ENCODE peak calls at places on chromosomes 7 and 10, in eight cellular contexts. One of them, this sample, is unnamed.

GRCh38 chr10:133109736-133110532 is 22.2 kb downstream of the ADGRA1 start:
- DNase-seq in WERI-Rb-1: no peak
- DNase-seq in breast epithelium: no peak
- DNase-seq in heart right ventricle: no peak
- DNase-seq in transverse colon: no peak
- DNase-seq in SK-N-SH: no peak
- DNase-seq in CD8-positive, alpha-beta T cell: no peak
- DNase-seq in prostate gland: no peak
- DNase-seq in this sample: no peak

GRCh38 chr10:62079885-62080559 is 178.5 kb downstream of the ARID5B start:
- DNase-seq in WERI-Rb-1: no peak
- DNase-seq in breast epithelium: no peak
- DNase-seq in heart right ventricle: no peak
- DNase-seq in transverse colon: no peak
- DNase-seq in SK-N-SH: no peak
- DNase-seq in CD8-positive, alpha-beta T cell: no peak
- DNase-seq in prostate gland: no peak
- DNase-seq in this sample: no peak

GRCh38 chr7:96786261-96786997 is 76.8 kb upstream of the SEM1 start:
- DNase-seq in WERI-Rb-1: no peak
- DNase-seq in breast epithelium: peak; percentile 19
- DNase-seq in heart right ventricle: peak; percentile 26
- DNase-seq in transverse colon: no peak
- DNase-seq in SK-N-SH: peak; percentile 16
- DNase-seq in CD8-positive, alpha-beta T cell: no peak
- DNase-seq in prostate gland: peak; percentile 35
- DNase-seq in this sample: no peak

GRCh38 chr7:44278451-44279161 is 46.8 kb downstream of the CAMK2B start:
- DNase-seq in WERI-Rb-1: peak; percentile 4
- DNase-seq in breast epithelium: no peak
- DNase-seq in heart right ventricle: no peak
- DNase-seq in transverse colon: peak; percentile 3
- DNase-seq in SK-N-SH: peak; percentile 52
- DNase-seq in CD8-positive, alpha-beta T cell: no peak
- DNase-seq in prostate gland: no peak
- DNase-seq in this sample: no peak

GRCh38 chr7:157645539-157645938 is 308.7 kb downstream of the DNAJB6 start:
- DNase-seq in WERI-Rb-1: no peak
- DNase-seq in breast epithelium: no peak
- DNase-seq in heart right ventricle: no peak
- DNase-seq in transverse colon: no peak
- DNase-seq in SK-N-SH: no peak
- DNase-seq in CD8-positive, alpha-beta T cell: no peak
- DNase-seq in prostate gland: no peak
- DNase-seq in this sample: no peak

GRCh38 chr10:69914373-69915268 is 112.9 kb downstream of the COL13A1 start:
- DNase-seq in WERI-Rb-1: peak; percentile 81
- DNase-seq in breast epithelium: peak; percentile 48
- DNase-seq in heart right ventricle: peak; percentile 71
- DNase-seq in transverse colon: peak; percentile 78
- DNase-seq in SK-N-SH: peak; percentile 87
- DNase-seq in CD8-positive, alpha-beta T cell: peak; percentile 27
- DNase-seq in prostate gland: peak; percentile 75
- DNase-seq in this sample: peak; percentile 25

GRCh38 chr7:8433477-8434289 is at the start of gene NXPH1:
- DNase-seq in WERI-Rb-1: peak; percentile 48
- DNase-seq in breast epithelium: no peak
- DNase-seq in heart right ventricle: no peak
- DNase-seq in transverse colon: no peak
- DNase-seq in SK-N-SH: peak; percentile 97
- DNase-seq in CD8-positive, alpha-beta T cell: no peak
- DNase-seq in prostate gland: no peak
- DNase-seq in this sample: no peak

GRCh38 chr10:120477723-120478270 is 20.8 kb downstream of the PLPP4 start:
- DNase-seq in WERI-Rb-1: no peak
- DNase-seq in breast epithelium: no peak
- DNase-seq in heart right ventricle: no peak
- DNase-seq in transverse colon: no peak
- DNase-seq in SK-N-SH: no peak
- DNase-seq in CD8-positive, alpha-beta T cell: no peak
- DNase-seq in prostate gland: no peak
- DNase-seq in this sample: no peak

GRCh38 chr7:106927541-106927940 is 62.5 kb downstream of the PIK3CG start:
- DNase-seq in WERI-Rb-1: no peak
- DNase-seq in breast epithelium: no peak
- DNase-seq in heart right ventricle: no peak
- DNase-seq in transverse colon: no peak
- DNase-seq in SK-N-SH: no peak
- DNase-seq in CD8-positive, alpha-beta T cell: no peak
- DNase-seq in prostate gland: no peak
- DNase-seq in this sample: no peak

GRCh38 chr7:103031781-103032180 is 42.8 kb downstream of the FBXL13 start:
- DNase-seq in WERI-Rb-1: no peak
- DNase-seq in breast epithelium: no peak
- DNase-seq in heart right ventricle: no peak
- DNase-seq in transverse colon: no peak
- DNase-seq in SK-N-SH: no peak
- DNase-seq in CD8-positive, alpha-beta T cell: no peak
- DNase-seq in prostate gland: no peak
- DNase-seq in this sample: no peak

DNA sequence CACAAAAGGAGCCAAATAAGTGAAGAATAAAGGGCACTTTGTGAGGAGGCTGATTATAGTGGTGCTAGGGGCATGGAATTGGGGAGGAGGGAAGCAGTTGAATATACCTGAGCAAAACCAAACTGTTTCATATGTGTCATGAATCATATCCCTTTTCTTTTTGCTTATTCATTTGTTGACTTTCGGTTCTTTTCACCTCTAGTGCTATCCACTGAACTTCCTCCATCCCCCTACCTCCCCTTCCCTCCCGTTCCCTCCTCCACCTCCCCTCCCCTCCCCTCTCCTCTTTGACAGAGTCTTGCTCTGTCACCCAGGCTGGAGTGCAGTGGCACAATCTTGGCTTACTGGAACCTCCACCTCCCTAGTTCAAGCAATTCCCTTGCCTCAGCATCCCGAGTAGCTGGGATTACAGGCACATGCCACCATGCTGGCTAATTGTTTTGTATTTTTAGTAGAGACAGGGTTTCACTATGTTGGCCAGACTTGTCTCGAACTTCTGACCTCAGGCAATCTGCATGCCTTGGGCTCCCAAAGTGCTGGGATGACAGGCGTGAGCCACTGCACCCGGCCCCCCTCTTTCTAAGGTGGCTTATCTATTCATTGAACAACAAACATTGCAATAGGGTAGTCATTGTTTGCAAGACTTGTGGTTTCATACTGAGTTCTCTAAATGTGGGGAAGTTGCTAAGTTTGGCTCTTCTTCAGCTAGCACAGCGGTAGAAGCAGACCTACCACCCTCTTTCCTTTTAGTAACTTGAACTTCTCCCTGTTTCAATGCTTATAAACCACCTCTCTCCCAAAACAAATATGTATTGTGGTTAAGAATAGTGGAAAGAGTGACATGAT is 150.4 kb upstream of the PRPS1L1 start:
- DNase-seq in WERI-Rb-1: no peak
- DNase-seq in breast epithelium: no peak
- DNase-seq in heart right ventricle: no peak
- DNase-seq in transverse colon: no peak
- DNase-seq in SK-N-SH: no peak
- DNase-seq in CD8-positive, alpha-beta T cell: no peak
- DNase-seq in prostate gland: no peak
- DNase-seq in this sample: no peak
- H3K27ac ChIP-seq in WERI-Rb-1: no peak overlapping the region
- H3K27ac ChIP-seq in breast epithelium: no peak overlapping the region
- H3K27ac ChIP-seq in heart right ventricle: no peak overlapping the region
- H3K27ac ChIP-seq in transverse colon: no peak overlapping the region
- H3K27ac ChIP-seq in SK-N-SH: no peak overlapping the region
- H3K27ac ChIP-seq in CD8-positive, alpha-beta T cell: no peak overlapping the region
- H3K27ac ChIP-seq in prostate gland: no peak overlapping the region
- H3K27ac ChIP-seq in this sample: no peak overlapping the region

GRCh38 chr10:57846307-57847065 is 421.2 kb downstream of the IPMK start:
- DNase-seq in WERI-Rb-1: no peak
- DNase-seq in breast epithelium: no peak
- DNase-seq in heart right ventricle: no peak
- DNase-seq in transverse colon: no peak
- DNase-seq in SK-N-SH: no peak
- DNase-seq in CD8-positive, alpha-beta T cell: no peak
- DNase-seq in prostate gland: no peak
- DNase-seq in this sample: no peak

GRCh38 chr10:57844387-57844998 is 423.2 kb downstream of the IPMK start:
- DNase-seq in WERI-Rb-1: no peak
- DNase-seq in breast epithelium: no peak
- DNase-seq in heart right ventricle: no peak
- DNase-seq in transverse colon: no peak
- DNase-seq in SK-N-SH: no peak
- DNase-seq in CD8-positive, alpha-beta T cell: no peak
- DNase-seq in prostate gland: no peak
- DNase-seq in this sample: no peak

GRCh38 chr10:57849726-57850357 is 417.9 kb downstream of the IPMK start:
- DNase-seq in WERI-Rb-1: no peak
- DNase-seq in breast epithelium: no peak
- DNase-seq in heart right ventricle: no peak
- DNase-seq in transverse colon: no peak
- DNase-seq in SK-N-SH: peak; percentile 1
- DNase-seq in CD8-positive, alpha-beta T cell: no peak
- DNase-seq in prostate gland: no peak
- DNase-seq in this sample: no peak
- TF ChIP-seq CTCF in WERI-Rb-1: no peak
- TF ChIP-seq CTCF in breast epithelium: no peak
- TF ChIP-seq CTCF in heart right ventricle: no peak
- TF ChIP-seq CTCF in transverse colon: peak; percentile 31
- TF ChIP-seq CTCF in SK-N-SH: peak; percentile 63
- TF ChIP-seq CTCF in CD8-positive, alpha-beta T cell: no peak
- TF ChIP-seq CTCF in prostate gland: peak; percentile 19
- TF ChIP-seq CTCF in this sample: no peak

GRCh38 chr7:94511763-94512162 is 2.2 kb downstream of the CASD1 start:
- DNase-seq in WERI-Rb-1: no peak
- DNase-seq in breast epithelium: no peak
- DNase-seq in heart right ventricle: no peak
- DNase-seq in transverse colon: no peak
- DNase-seq in SK-N-SH: no peak
- DNase-seq in CD8-positive, alpha-beta T cell: no peak
- DNase-seq in prostate gland: no peak
- DNase-seq in this sample: no peak
- H3K27ac ChIP-seq in WERI-Rb-1: peak overlapping the region; percentile 62
- H3K27ac ChIP-seq in breast epithelium: no peak overlapping the region
- H3K27ac ChIP-seq in heart right ventricle: no peak overlapping the region
- H3K27ac ChIP-seq in transverse colon: peak overlapping the region; percentile 94
- H3K27ac ChIP-seq in SK-N-SH: peak overlapping the region; percentile 98
- H3K27ac ChIP-seq in CD8-positive, alpha-beta T cell: no peak overlapping the region
- H3K27ac ChIP-seq in prostate gland: no peak overlapping the region
- H3K27ac ChIP-seq in this sample: no peak overlapping the region

DNA sequence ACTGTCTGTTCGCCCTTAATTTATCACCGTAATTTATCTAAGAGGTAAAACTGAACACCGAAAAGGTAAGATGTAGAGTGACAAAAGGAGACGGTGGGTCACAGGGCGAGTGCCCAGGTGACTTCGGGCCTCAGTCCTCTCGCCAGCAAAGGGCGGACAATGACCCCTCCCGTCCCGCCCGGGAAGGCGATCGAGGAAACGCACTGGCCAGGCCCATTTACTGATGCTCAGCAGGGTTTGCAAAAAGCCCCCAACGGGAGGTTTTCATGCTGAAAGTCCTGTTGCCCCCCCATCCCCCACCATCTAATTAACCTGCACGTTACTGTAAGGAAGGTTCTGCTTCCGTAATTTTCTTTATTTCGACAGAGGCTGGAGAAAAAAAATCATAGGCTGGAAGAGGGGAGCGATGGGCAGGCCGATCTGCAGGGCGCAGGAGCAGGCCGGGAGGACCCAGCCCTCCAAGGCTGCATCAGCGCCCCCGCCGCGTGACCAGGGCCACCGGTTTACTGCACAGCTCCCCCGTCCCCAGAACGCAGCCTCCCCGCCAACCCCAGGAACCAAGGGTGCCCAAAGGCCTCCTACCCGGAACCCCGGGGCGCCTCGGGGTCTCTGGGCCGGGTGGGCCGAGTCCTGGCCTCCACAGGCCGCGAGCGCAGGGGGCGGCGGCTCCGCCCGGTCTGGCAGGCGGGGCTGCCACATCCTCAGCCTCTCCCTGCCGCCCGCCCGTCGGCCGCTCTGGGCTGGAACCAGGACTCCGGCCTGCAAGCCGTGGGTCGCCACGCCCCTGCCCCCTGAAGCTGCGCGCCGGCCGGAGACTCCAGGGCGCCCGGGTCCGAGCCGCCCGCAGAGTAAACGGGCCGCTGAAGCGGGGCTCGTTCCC is 637 bp downstream of the OAT start:
- DNase-seq in WERI-Rb-1: peak; percentile 66
- DNase-seq in breast epithelium: peak; percentile 41
- DNase-seq in heart right ventricle: peak; percentile 57
- DNase-seq in transverse colon: peak; percentile 52
- DNase-seq in SK-N-SH: peak; percentile 83
- DNase-seq in CD8-positive, alpha-beta T cell: peak; percentile 6
- DNase-seq in prostate gland: peak; percentile 21
- DNase-seq in this sample: peak; percentile 22
- TF ChIP-seq CTCF in WERI-Rb-1: no peak
- TF ChIP-seq CTCF in breast epithelium: no peak
- TF ChIP-seq CTCF in heart right ventricle: no peak
- TF ChIP-seq CTCF in transverse colon: no peak
- TF ChIP-seq CTCF in SK-N-SH: peak; percentile 28
- TF ChIP-seq CTCF in CD8-positive, alpha-beta T cell: no peak
- TF ChIP-seq CTCF in prostate gland: no peak
- TF ChIP-seq CTCF in this sample: no peak

DNA sequence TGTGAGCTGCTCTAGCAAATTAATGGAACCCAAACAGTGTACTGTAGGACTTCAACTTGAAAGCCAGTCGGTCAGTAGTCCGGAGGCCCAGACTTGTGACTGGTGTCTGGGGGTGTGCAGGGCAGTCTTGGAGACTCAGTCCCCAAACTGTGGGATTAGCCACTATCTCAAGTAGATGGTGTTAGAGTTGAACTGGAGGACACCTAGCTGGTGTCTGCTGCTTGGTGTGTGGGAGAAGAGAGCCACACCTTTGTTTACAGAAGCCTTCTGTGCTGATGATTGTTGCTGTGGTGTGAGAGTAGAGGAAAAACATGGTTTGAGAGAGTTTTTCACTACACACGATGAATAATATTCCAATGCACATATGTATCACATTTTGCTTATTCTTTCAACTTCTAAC is 47.4 kb downstream of the CUL2 start:
- DNase-seq in WERI-Rb-1: no peak
- DNase-seq in breast epithelium: no peak
- DNase-seq in heart right ventricle: no peak
- DNase-seq in transverse colon: no peak
- DNase-seq in SK-N-SH: no peak
- DNase-seq in CD8-positive, alpha-beta T cell: no peak
- DNase-seq in prostate gland: no peak
- DNase-seq in this sample: no peak
- H3K27ac ChIP-seq in WERI-Rb-1: no peak overlapping the region
- H3K27ac ChIP-seq in breast epithelium: no peak overlapping the region
- H3K27ac ChIP-seq in heart right ventricle: no peak overlapping the region
- H3K27ac ChIP-seq in transverse colon: no peak overlapping the region
- H3K27ac ChIP-seq in SK-N-SH: no peak overlapping the region
- H3K27ac ChIP-seq in CD8-positive, alpha-beta T cell: no peak overlapping the region
- H3K27ac ChIP-seq in prostate gland: no peak overlapping the region
- H3K27ac ChIP-seq in this sample: no peak overlapping the region

DNA sequence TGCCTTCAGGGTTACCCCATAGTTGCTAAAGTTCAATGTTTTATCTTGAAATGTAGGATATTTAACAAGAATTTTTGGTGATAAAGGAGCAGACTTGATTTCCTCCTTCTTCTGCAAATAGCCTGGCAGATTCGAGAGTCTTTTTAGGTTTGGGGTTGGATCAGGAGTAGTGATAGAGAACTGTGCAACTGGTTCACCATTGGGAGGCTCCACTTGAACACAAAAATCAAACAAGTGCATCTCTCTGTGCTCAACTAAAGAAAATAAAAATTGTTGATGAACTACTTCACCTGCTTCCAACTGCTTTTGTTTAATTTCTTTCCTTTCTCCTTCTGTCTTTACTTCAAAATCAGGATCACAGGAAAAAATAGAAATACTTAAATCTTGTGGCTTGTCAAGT is 58.5 kb downstream of the MACC1 start:
- DNase-seq in WERI-Rb-1: no peak
- DNase-seq in breast epithelium: no peak
- DNase-seq in heart right ventricle: no peak
- DNase-seq in transverse colon: no peak
- DNase-seq in SK-N-SH: no peak
- DNase-seq in CD8-positive, alpha-beta T cell: no peak
- DNase-seq in prostate gland: no peak
- DNase-seq in this sample: no peak
- TF ChIP-seq CTCF in WERI-Rb-1: peak; percentile 2
- TF ChIP-seq CTCF in breast epithelium: no peak
- TF ChIP-seq CTCF in heart right ventricle: peak; percentile 15
- TF ChIP-seq CTCF in transverse colon: peak; percentile 23
- TF ChIP-seq CTCF in SK-N-SH: peak; percentile 60
- TF ChIP-seq CTCF in CD8-positive, alpha-beta T cell: no peak
- TF ChIP-seq CTCF in prostate gland: peak; percentile 28
- TF ChIP-seq CTCF in this sample: no peak

This sample was measured in CD4-positive, alpha-beta T cell.